ENCODE peak calls at places on chromosomes 1 and 21, in six cellular contexts. S, Y, B, J, L and V are unnamed samples.

GRCh38 chr1:63721531-63722189 is 52.2 kb upstream of the ROR1 start:
- DNase-seq in S (no peak), Y (no peak), B (no peak), J (no peak), L (peak; percentile 48), V (peak; percentile 26)

GRCh38 chr1:61727544-61727943 is 2.6 kb upstream of the TM2D1 start:
- DNase-seq in S (no peak), Y (no peak), B (no peak), J (no peak), L (no peak), V (no peak)

GRCh38 chr21:22597660-22598255 is 1599.5 kb downstream of the NCAM2 start:
- DNase-seq in S (no peak), Y (no peak), B (no peak), J (no peak), L (no peak), V (no peak)

GRCh38 chr21:29749223-29749622 is 190.6 kb downstream of the GRIK1 start:
- DNase-seq in S (no peak), Y (no peak), B (no peak), J (no peak), L (no peak), V (no peak)

GRCh38 chr1:235450433-235450832 is 53.8 kb downstream of the B3GALNT2 start:
- DNase-seq in S (no peak), Y (no peak), B (no peak), J (no peak), L (no peak), V (no peak)

GRCh38 chr1:193019442-193020026 is 39.6 kb downstream of the UCHL5 start:
- DNase-seq in S (peak; percentile 49), Y (peak; percentile 31), B (no peak), J (no peak), L (peak; percentile 85), V (peak; percentile 85)

GRCh38 chr1:44246806-44247205 is 33.5 kb downstream of the DMAP1 start:
- DNase-seq in S (no peak), Y (no peak), B (no peak), J (no peak), L (no peak), V (no peak)

GRCh38 chr1:25573961-25574360 is 30.6 kb downstream of the LDLRAP1 start:
- DNase-seq in S (no peak), Y (no peak), B (no peak), J (no peak), L (no peak), V (no peak)

GRCh38 chr21:44658913-44659595 is 1.3 kb downstream of the KRTAP12-3 start:
- DNase-seq in S (no peak), Y (no peak), B (no peak), J (no peak), L (no peak), V (no peak)

DNA sequence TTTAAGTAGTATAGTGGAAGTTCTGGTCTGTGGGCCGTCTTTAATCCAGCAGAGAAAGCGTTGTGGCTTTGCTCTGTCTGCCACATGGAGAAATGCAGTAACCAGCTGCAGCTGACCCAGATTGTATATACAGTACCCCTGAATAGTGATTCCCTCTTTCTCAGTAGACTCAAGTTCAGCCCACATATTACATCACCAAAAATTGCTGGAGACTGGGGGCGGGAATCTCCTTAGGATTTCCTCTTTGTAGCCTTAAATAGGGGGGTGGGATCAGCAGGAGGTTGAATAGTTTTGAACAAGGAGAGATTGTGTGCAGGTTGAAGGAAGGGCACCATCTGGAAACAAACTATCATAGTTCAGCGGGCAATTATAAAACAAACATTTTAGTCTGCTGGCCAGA is at the start of gene ANGPTL1:
- DNase-seq in S (no peak), Y (peak; percentile 16), B (no peak), J (peak; percentile 20), L (peak; percentile 26), V (peak; percentile 79)
- H3K4me3 ChIP-seq in S (no peak within 1 kb of the TSS), Y (no peak within 1 kb of the TSS), B (peak within 1 kb of the TSS; percentile 31), J (peak within 1 kb of the TSS; percentile 55), L (no peak within 1 kb of the TSS), V (peak within 1 kb of the TSS; percentile 47)

GRCh38 chr1:147492207-147492606 is 49.1 kb upstream of the BCL9 start:
- DNase-seq in S (no peak), Y (no peak), B (no peak), J (no peak), L (no peak), V (no peak)
- TF ChIP-seq CTCF in S (no peak), Y (no peak), B (no peak), J (no peak), L (no peak), V (no peak)

GRCh38 chr1:153635872-153636271 is 2.0 kb downstream of the CHTOP start:
- DNase-seq in S (no peak), Y (no peak), B (peak; percentile 30), J (no peak), L (no peak), V (no peak)

GRCh38 chr1:153633747-153634665 is at the start of gene CHTOP:
- DNase-seq in S (peak; percentile 98), Y (peak; percentile 98), B (peak; percentile 98), J (peak; percentile 99), L (peak; percentile 99), V (peak; percentile 99)

GRCh38 chr1:153639280-153639679 is 5.4 kb downstream of the CHTOP start:
- DNase-seq in S (no peak), Y (no peak), B (no peak), J (no peak), L (no peak), V (no peak)

GRCh38 chr1:153638261-153638660 is 4.4 kb downstream of the CHTOP start:
- DNase-seq in S (no peak), Y (no peak), B (no peak), J (no peak), L (no peak), V (no peak)

GRCh38 chr1:153636312-153636711 is 2.4 kb downstream of the CHTOP start:
- DNase-seq in S (no peak), Y (no peak), B (peak; percentile 2), J (no peak), L (no peak), V (no peak)
- H3K4me3 ChIP-seq in S (no peak overlapping the region), Y (no peak overlapping the region), B (no peak overlapping the region), J (no peak overlapping the region), L (no peak overlapping the region), V (no peak overlapping the region)

GRCh38 chr1:204991342-204991844 is 51.6 kb upstream of the CNTN2 start:
- DNase-seq in S (no peak), Y (no peak), B (no peak), J (no peak), L (no peak), V (no peak)
- TF ChIP-seq CTCF in S (no peak), Y (no peak), B (no peak), J (no peak), L (no peak), V (no peak)

DNA sequence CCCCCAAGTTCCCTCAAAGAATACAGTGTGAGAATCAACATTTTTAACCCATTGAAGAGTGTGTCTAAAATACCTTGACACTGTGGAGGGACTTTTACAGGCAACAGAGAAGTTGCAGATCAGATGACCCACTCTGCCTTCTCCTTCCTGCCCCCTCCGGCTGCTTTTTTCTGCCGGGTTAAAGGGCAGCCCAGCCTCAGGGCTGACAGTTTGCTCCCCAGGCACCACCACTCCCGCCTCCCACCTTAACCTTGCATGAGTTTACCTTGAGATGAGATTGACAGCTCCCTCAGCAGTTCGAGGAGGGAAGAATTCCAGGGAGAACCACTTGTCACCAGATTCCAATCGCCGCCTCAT is 3.2 kb downstream of the MTHFR start:
- DNase-seq in S (no peak), Y (no peak), B (peak; percentile 65), J (peak; percentile 59), L (no peak), V (peak; percentile 36)
- H3K4me3 ChIP-seq in S (peak overlapping the region; percentile 50), Y (peak overlapping the region; percentile 55), B (peak overlapping the region; percentile 94), J (peak overlapping the region; percentile 72), L (peak overlapping the region; percentile 73), V (peak overlapping the region; percentile 84)

GRCh38 chr21:36310016-36310415 is 10.0 kb upstream of the MORC3 start:
- DNase-seq in S (no peak), Y (no peak), B (no peak), J (no peak), L (no peak), V (no peak)

DNA sequence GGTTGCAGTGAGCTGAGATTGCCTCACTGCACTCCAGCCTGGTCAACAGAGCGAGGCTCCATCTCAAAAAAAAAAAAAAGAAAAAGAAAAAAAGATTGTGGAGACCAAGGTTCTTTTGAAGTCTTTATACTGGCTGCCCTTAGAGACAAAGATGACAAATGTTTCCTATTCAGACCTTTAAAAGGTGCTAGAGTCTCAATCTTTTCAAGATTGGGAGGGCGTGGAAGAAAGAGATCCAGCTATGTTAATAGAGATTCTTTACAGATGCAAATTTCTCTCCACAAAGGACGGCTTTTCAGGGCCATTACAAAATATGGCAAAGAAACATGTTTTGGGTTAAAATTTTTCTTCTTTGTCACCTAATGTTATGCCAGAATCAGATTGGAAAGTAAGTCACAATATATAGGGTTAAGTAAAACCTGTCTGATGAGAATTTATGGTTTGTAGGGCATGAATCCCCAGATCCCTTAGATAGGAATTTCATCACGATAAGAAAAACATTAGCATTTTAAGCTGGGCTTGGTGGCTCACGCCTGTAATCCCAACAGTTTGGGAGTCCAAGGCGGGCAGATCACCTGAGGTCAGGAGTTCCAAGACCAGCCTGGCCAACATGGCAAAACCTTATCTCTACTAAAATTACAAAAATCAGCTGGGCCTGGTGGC is 13.0 kb upstream of the MORC3 start:
- DNase-seq in S (no peak), Y (no peak), B (no peak), J (no peak), L (no peak), V (no peak)
- TF ChIP-seq CTCF in S (no peak), Y (no peak), B (no peak), J (no peak), L (no peak), V (no peak)

GRCh38 chr1:6420594-6421042 is 899 bp upstream of the HES2 start:
- DNase-seq in S (no peak), Y (no peak), B (no peak), J (no peak), L (no peak), V (no peak)
- H3K4me3 ChIP-seq in S (peak overlapping the region; percentile 67), Y (no peak overlapping the region), B (peak overlapping the region; percentile 40), J (peak overlapping the region; percentile 49), L (no peak overlapping the region), V (no peak overlapping the region)

GRCh38 chr1:47780469-47780995 is 216.7 kb downstream of the TRABD2B start:
- DNase-seq in S (no peak), Y (no peak), B (no peak), J (no peak), L (no peak), V (no peak)
- TF ChIP-seq CTCF in S (no peak), Y (no peak), B (no peak), J (no peak), L (no peak), V (peak; percentile 17)